ENCODE peak calls at places on chromosomes 12 and 14, in seven cellular contexts. One of them, this sample, is unnamed.

GRCh38 chr12:110616471-110617115 is 2.7 kb downstream of the TCTN1 start:
- DNase-seq in ascending aorta: no peak
- DNase-seq in activated naive CD4-positive, alpha-beta T cell treated with Interleukin-2 at 50 U/mL for 16 hours: no peak
- DNase-seq in amniotic stem cell: no peak
- DNase-seq in B cell: no peak
- DNase-seq in GM12865: no peak
- DNase-seq in mammary epithelial cell: no peak
- DNase-seq in this sample: no peak

GRCh38 chr14:93954900-93955891 is 21.2 kb downstream of the ASB2 start:
- DNase-seq in ascending aorta: no peak
- DNase-seq in activated naive CD4-positive, alpha-beta T cell treated with Interleukin-2 at 50 U/mL for 16 hours: peak
- DNase-seq in amniotic stem cell: no peak
- DNase-seq in B cell: peak
- DNase-seq in GM12865: peak
- DNase-seq in mammary epithelial cell: no peak
- DNase-seq in this sample: peak

GRCh38 chr12:49540229-49541139 is 1.7 kb downstream of the KCNH3 start:
- DNase-seq in ascending aorta: peak
- DNase-seq in activated naive CD4-positive, alpha-beta T cell treated with Interleukin-2 at 50 U/mL for 16 hours: no peak
- DNase-seq in amniotic stem cell: no peak
- DNase-seq in B cell: peak
- DNase-seq in GM12865: no peak
- DNase-seq in mammary epithelial cell: peak
- DNase-seq in this sample: no peak

GRCh38 chr12:124949779-124950728 is 35.6 kb upstream of the UBC start:
- DNase-seq in ascending aorta: no peak
- DNase-seq in activated naive CD4-positive, alpha-beta T cell treated with Interleukin-2 at 50 U/mL for 16 hours: no peak
- DNase-seq in amniotic stem cell: no peak
- DNase-seq in B cell: no peak
- DNase-seq in GM12865: no peak
- DNase-seq in mammary epithelial cell: no peak
- DNase-seq in this sample: no peak

GRCh38 chr12:130876758-130877157 is 4.9 kb downstream of the RAN start:
- DNase-seq in ascending aorta: no peak
- DNase-seq in activated naive CD4-positive, alpha-beta T cell treated with Interleukin-2 at 50 U/mL for 16 hours: no peak
- DNase-seq in amniotic stem cell: no peak
- DNase-seq in B cell: no peak
- DNase-seq in GM12865: no peak
- DNase-seq in mammary epithelial cell: no peak
- DNase-seq in this sample: no peak

GRCh38 chr14:62144863-62145262 is 382.6 kb downstream of the SNAPC1 start:
- DNase-seq in ascending aorta: no peak
- DNase-seq in activated naive CD4-positive, alpha-beta T cell treated with Interleukin-2 at 50 U/mL for 16 hours: no peak
- DNase-seq in amniotic stem cell: no peak
- DNase-seq in B cell: no peak
- DNase-seq in GM12865: no peak
- DNase-seq in mammary epithelial cell: no peak
- DNase-seq in this sample: no peak

GRCh38 chr14:64707661-64708060 is 3.4 kb downstream of the PLEKHG3 start:
- DNase-seq in ascending aorta: peak
- DNase-seq in activated naive CD4-positive, alpha-beta T cell treated with Interleukin-2 at 50 U/mL for 16 hours: peak
- DNase-seq in amniotic stem cell: no peak
- DNase-seq in B cell: no peak
- DNase-seq in GM12865: no peak
- DNase-seq in mammary epithelial cell: peak
- DNase-seq in this sample: no peak

GRCh38 chr14:89249972-89250371 is 167.1 kb downstream of the FOXN3 start:
- DNase-seq in ascending aorta: no peak
- DNase-seq in activated naive CD4-positive, alpha-beta T cell treated with Interleukin-2 at 50 U/mL for 16 hours: no peak
- DNase-seq in amniotic stem cell: no peak
- DNase-seq in B cell: no peak
- DNase-seq in GM12865: no peak
- DNase-seq in mammary epithelial cell: no peak
- DNase-seq in this sample: no peak

GRCh38 chr14:101022121-101022520 is 118.6 kb upstream of the RTL1 start:
- DNase-seq in ascending aorta: peak
- DNase-seq in activated naive CD4-positive, alpha-beta T cell treated with Interleukin-2 at 50 U/mL for 16 hours: no peak
- DNase-seq in amniotic stem cell: no peak
- DNase-seq in B cell: no peak
- DNase-seq in GM12865: no peak
- DNase-seq in mammary epithelial cell: no peak
- DNase-seq in this sample: no peak

GRCh38 chr12:95216704-95217376 is 427 bp downstream of the FGD6 start:
- DNase-seq in ascending aorta: no peak
- DNase-seq in activated naive CD4-positive, alpha-beta T cell treated with Interleukin-2 at 50 U/mL for 16 hours: no peak
- DNase-seq in amniotic stem cell: no peak
- DNase-seq in B cell: no peak
- DNase-seq in GM12865: peak
- DNase-seq in mammary epithelial cell: peak
- DNase-seq in this sample: no peak

GRCh38 chr14:52455291-52456088 is 96.8 kb downstream of the TXNDC16 start:
- DNase-seq in ascending aorta: no peak
- DNase-seq in activated naive CD4-positive, alpha-beta T cell treated with Interleukin-2 at 50 U/mL for 16 hours: no peak
- DNase-seq in amniotic stem cell: no peak
- DNase-seq in B cell: no peak
- DNase-seq in GM12865: no peak
- DNase-seq in mammary epithelial cell: peak
- DNase-seq in this sample: no peak

GRCh38 chr12:56998981-56999380 is 7.4 kb downstream of the ZBTB39 start:
- DNase-seq in ascending aorta: no peak
- DNase-seq in activated naive CD4-positive, alpha-beta T cell treated with Interleukin-2 at 50 U/mL for 16 hours: peak
- DNase-seq in amniotic stem cell: no peak
- DNase-seq in B cell: peak
- DNase-seq in GM12865: peak
- DNase-seq in mammary epithelial cell: no peak
- DNase-seq in this sample: no peak

GRCh38 chr14:41037388-41037787 is 569.3 kb upstream of the LRFN5 start:
- DNase-seq in ascending aorta: no peak
- DNase-seq in activated naive CD4-positive, alpha-beta T cell treated with Interleukin-2 at 50 U/mL for 16 hours: no peak
- DNase-seq in amniotic stem cell: no peak
- DNase-seq in B cell: no peak
- DNase-seq in GM12865: no peak
- DNase-seq in mammary epithelial cell: no peak
- DNase-seq in this sample: no peak

GRCh38 chr12:104083769-104084475 is 19.6 kb downstream of the HCFC2 start:
- DNase-seq in ascending aorta: no peak
- DNase-seq in activated naive CD4-positive, alpha-beta T cell treated with Interleukin-2 at 50 U/mL for 16 hours: peak
- DNase-seq in amniotic stem cell: no peak
- DNase-seq in B cell: no peak
- DNase-seq in GM12865: peak
- DNase-seq in mammary epithelial cell: no peak
- DNase-seq in this sample: no peak

GRCh38 chr14:100761481-100761880 is 34.8 kb downstream of the DLK1 start:
- DNase-seq in ascending aorta: no peak
- DNase-seq in activated naive CD4-positive, alpha-beta T cell treated with Interleukin-2 at 50 U/mL for 16 hours: no peak
- DNase-seq in amniotic stem cell: peak
- DNase-seq in B cell: no peak
- DNase-seq in GM12865: no peak
- DNase-seq in mammary epithelial cell: peak
- DNase-seq in this sample: no peak

GRCh38 chr12:123254853-123255446 is 16.7 kb downstream of the CDK2AP1 start:
- DNase-seq in ascending aorta: no peak
- DNase-seq in activated naive CD4-positive, alpha-beta T cell treated with Interleukin-2 at 50 U/mL for 16 hours: no peak
- DNase-seq in amniotic stem cell: no peak
- DNase-seq in B cell: no peak
- DNase-seq in GM12865: no peak
- DNase-seq in mammary epithelial cell: no peak
- DNase-seq in this sample: no peak

GRCh38 chr12:105433804-105434203 is 103.3 kb downstream of the C12orf75 start:
- DNase-seq in ascending aorta: no peak
- DNase-seq in activated naive CD4-positive, alpha-beta T cell treated with Interleukin-2 at 50 U/mL for 16 hours: no peak
- DNase-seq in amniotic stem cell: peak
- DNase-seq in B cell: no peak
- DNase-seq in GM12865: no peak
- DNase-seq in mammary epithelial cell: peak
- DNase-seq in this sample: no peak

GRCh38 chr12:123916729-123917128 is 55.9 kb downstream of the CCDC92 start:
- DNase-seq in ascending aorta: no peak
- DNase-seq in activated naive CD4-positive, alpha-beta T cell treated with Interleukin-2 at 50 U/mL for 16 hours: peak
- DNase-seq in amniotic stem cell: no peak
- DNase-seq in B cell: no peak
- DNase-seq in GM12865: no peak
- DNase-seq in mammary epithelial cell: peak
- DNase-seq in this sample: no peak

GRCh38 chr12:49622501-49623141 is 740 bp upstream of the PRPF40B start:
- DNase-seq in ascending aorta: no peak
- DNase-seq in activated naive CD4-positive, alpha-beta T cell treated with Interleukin-2 at 50 U/mL for 16 hours: peak
- DNase-seq in amniotic stem cell: no peak
- DNase-seq in B cell: peak
- DNase-seq in GM12865: peak
- DNase-seq in mammary epithelial cell: peak
- DNase-seq in this sample: no peak

GRCh38 chr14:39232554-39233415 is 930 bp upstream of the MIA2 start:
- DNase-seq in ascending aorta: no peak
- DNase-seq in activated naive CD4-positive, alpha-beta T cell treated with Interleukin-2 at 50 U/mL for 16 hours: no peak
- DNase-seq in amniotic stem cell: no peak
- DNase-seq in B cell: no peak
- DNase-seq in GM12865: peak
- DNase-seq in mammary epithelial cell: peak
- DNase-seq in this sample: no peak